ENCODE peak calls at places on chromosomes 16 and 17, in nine cellular contexts. L, Y, W, C, I, A, S, O and R are unnamed samples.

GRCh38 chr17:4559139-4559791 is 1.1 kb downstream of the GGT6 start:
- DNase-seq in L (no peak), Y (no peak), W (no peak), C (no peak), I (no peak), A (no peak), S (no peak), O (no peak), R (no peak)

GRCh38 chr17:561118-561517 is 153.5 kb downstream of the VPS53 start:
- DNase-seq in L (no peak), Y (no peak), W (peak; percentile 75), C (no peak), I (no peak), A (peak; percentile 30), S (peak; percentile 37), O (peak; percentile 43), R (peak; percentile 28)

GRCh38 chr17:62757518-62757951 is 50.6 kb downstream of the MARCHF10 start:
- DNase-seq in L (no peak), Y (no peak), W (peak; percentile 63), C (no peak), I (no peak), A (no peak), S (peak; percentile 58), O (peak; percentile 82), R (no peak)

GRCh38 chr16:27448531-27449433 is 46.8 kb downstream of the IL21R start:
- DNase-seq in L (no peak), Y (no peak), W (no peak), C (no peak), I (no peak), A (no peak), S (no peak), O (no peak), R (no peak)

GRCh38 chr17:18981642-18982424 is 22.7 kb downstream of the FAM83G start:
- DNase-seq in L (no peak), Y (no peak), W (peak; percentile 74), C (no peak), I (no peak), A (no peak), S (peak; percentile 69), O (peak; percentile 73), R (no peak)

GRCh38 chr17:72858826-72859495 is 233.5 kb downstream of the SLC39A11 start:
- DNase-seq in L (no peak), Y (no peak), W (no peak), C (no peak), I (no peak), A (no peak), S (no peak), O (no peak), R (no peak)

GRCh38 chr17:81359218-81359617 is 36.0 kb upstream of the BAHCC1 start:
- DNase-seq in L (no peak), Y (no peak), W (no peak), C (no peak), I (no peak), A (no peak), S (no peak), O (no peak), R (no peak)

GRCh38 chr17:73546770-73547345 is 97.4 kb downstream of the SDK2 start:
- DNase-seq in L (peak; percentile 69), Y (no peak), W (peak; percentile 55), C (peak; percentile 38), I (no peak), A (peak; percentile 45), S (no peak), O (peak; percentile 43), R (peak; percentile 68)

GRCh38 chr16:19231881-19232280 is 53.6 kb upstream of the CLEC19A start:
- DNase-seq in L (no peak), Y (no peak), W (no peak), C (no peak), I (no peak), A (no peak), S (no peak), O (no peak), R (no peak)

GRCh38 chr16:11254913-11255736 is 879 bp downstream of the SOCS1 start:
- DNase-seq in L (peak; percentile 83), Y (peak; percentile 84), W (peak; percentile 36), C (peak; percentile 83), I (peak; percentile 42), A (peak; percentile 73), S (peak; percentile 40), O (peak; percentile 41), R (peak; percentile 42)

GRCh38 chr17:56425483-56425882 is 168.0 kb upstream of the NOG start:
- DNase-seq in L (no peak), Y (no peak), W (no peak), C (no peak), I (no peak), A (no peak), S (no peak), O (no peak), R (no peak)

GRCh38 chr17:31293586-31293985 is 3.5 kb downstream of the OMG start:
- DNase-seq in L (no peak), Y (no peak), W (no peak), C (no peak), I (no peak), A (no peak), S (no peak), O (peak; percentile 48), R (no peak)

GRCh38 chr16:76665571-76666275 is 388.5 kb downstream of the CNTNAP4 start:
- DNase-seq in L (no peak), Y (no peak), W (no peak), C (no peak), I (no peak), A (no peak), S (peak; percentile 2), O (no peak), R (no peak)

GRCh38 chr17:47808830-47809480 is 12.6 kb downstream of the OSBPL7 start:
- DNase-seq in L (no peak), Y (no peak), W (no peak), C (no peak), I (no peak), A (no peak), S (no peak), O (no peak), R (no peak)

DNA sequence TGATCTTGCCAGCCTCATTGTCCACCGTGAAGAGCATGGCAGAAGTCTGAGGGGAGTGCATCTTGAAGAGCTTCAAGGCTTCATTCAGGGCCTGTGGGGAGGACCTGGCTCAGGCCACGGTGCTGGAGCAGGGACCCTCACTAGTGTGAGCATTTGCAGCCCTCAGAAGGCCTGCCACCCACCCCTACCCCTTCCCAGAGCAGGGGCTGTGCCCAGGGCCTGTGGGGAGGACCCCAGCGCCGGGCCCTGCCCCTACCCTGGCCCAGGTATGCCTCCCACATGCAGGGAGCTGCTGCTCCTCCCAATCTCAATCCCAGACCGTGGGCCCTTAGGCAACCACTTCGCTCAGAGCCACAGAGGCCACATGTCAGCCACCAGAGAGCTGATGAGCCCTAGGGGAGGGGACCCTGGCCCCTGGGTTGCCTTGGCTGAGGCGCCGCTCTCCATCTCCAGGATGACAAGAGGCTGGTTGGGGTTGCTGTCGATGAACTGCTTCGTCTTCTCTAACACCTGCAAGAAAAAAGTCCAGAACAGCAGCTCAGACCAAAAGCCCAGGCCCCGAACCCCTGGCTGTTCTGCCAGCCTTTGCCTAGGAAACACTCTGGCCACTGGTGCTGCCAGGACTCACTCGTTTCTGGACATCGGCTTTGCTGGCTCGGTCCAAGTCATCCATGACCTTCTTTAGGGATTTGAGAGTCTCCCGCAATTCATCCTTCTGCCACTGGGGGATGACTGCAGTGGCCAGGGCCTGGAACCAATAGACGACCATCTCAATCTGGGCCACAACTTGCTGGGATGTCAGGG is 1.8 kb upstream of the EXOSC6 start:
- DNase-seq in L (peak; percentile 48), Y (no peak), W (peak; percentile 58), C (peak; percentile 39), I (no peak), A (peak; percentile 47), S (peak; percentile 47), O (peak; percentile 40), R (peak; percentile 32)
- TF ChIP-seq CTCF in L (peak; percentile 54), Y (peak; percentile 65), W (peak; percentile 55), C (peak; percentile 50), I (peak; percentile 56), A (peak; percentile 23), S (peak; percentile 49), O (peak; percentile 52), R (peak; percentile 69)

DNA sequence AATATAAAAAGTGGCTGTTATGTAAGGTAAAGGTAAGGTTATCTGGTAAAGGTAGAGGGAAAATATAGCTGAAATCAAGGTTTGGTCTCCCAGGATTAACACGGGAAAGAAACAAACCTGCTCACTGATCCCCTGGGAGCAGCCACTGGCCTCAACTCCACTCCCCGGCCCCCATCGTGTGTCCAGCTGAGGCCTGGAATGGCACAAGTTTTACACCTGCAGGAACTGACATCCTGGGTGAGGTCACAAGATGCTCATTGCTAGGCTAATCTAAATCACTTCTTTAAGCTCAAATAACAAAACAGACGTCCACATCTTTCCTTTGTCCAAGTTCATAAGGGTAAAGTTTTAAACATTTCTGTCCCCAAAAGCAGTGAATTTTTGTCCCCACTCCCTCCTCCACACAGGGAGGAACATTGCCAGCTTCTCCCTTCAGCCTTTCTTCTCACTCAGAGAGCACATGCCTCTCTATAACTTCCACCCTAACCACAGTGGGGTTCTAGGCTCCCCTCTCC is 46.3 kb downstream of the ERN1 start:
- DNase-seq in L (no peak), Y (no peak), W (no peak), C (no peak), I (no peak), A (no peak), S (no peak), O (no peak), R (no peak)
- TF ChIP-seq CTCF in L (no peak), Y (no peak), W (no peak), C (no peak), I (no peak), A (no peak), S (no peak), O (no peak), R (no peak)

GRCh38 chr17:15882777-15883176 is 62.2 kb upstream of the ADORA2B start:
- DNase-seq in L (no peak), Y (no peak), W (no peak), C (no peak), I (no peak), A (no peak), S (no peak), O (no peak), R (no peak)
- TF ChIP-seq CTCF in L (no peak), Y (no peak), W (no peak), C (no peak), I (no peak), A (no peak), S (no peak), O (no peak), R (no peak)

GRCh38 chr17:34178047-34178446 is 77.0 kb upstream of the CCL2 start:
- DNase-seq in L (no peak), Y (no peak), W (no peak), C (no peak), I (no peak), A (no peak), S (no peak), O (no peak), R (no peak)
- TF ChIP-seq CTCF in L (no peak), Y (no peak), W (peak; percentile 9), C (no peak), I (peak; percentile 32), A (no peak), S (no peak), O (peak; percentile 5), R (no peak)

GRCh38 chr17:5705081-5705875 is 121.0 kb upstream of the NLRP1 start:
- DNase-seq in L (no peak), Y (no peak), W (no peak), C (peak; percentile 9), I (no peak), A (peak; percentile 32), S (peak; percentile 4), O (peak; percentile 9), R (no peak)
- TF ChIP-seq CTCF in L (no peak), Y (peak; percentile 57), W (peak; percentile 35), C (peak; percentile 46), I (peak; percentile 54), A (peak; percentile 31), S (no peak), O (peak; percentile 46), R (no peak)